ENCODE peak calls at places on chromosomes 5 and 9, in five cellular contexts. R is HCT116, M is H1, E is K562, W is GM12878. J is an unnamed sample.

GRCh38 chr9:107275530-107275929 is 7.5 kb upstream of the RAD23B start:
- DNase-seq in R (no peak), M (no peak), E (no peak), W (no peak), J (no peak)

GRCh38 chr5:62578540-62578939 is at the start of gene LRRC70:
- DNase-seq in R (no peak), M (no peak), E (peak), W (peak), J (peak)

GRCh38 chr9:80635065-80635464 is 1054.3 kb downstream of the TLE1 start:
- DNase-seq in R (no peak), M (no peak), E (no peak), W (no peak), J (no peak)

GRCh38 chr9:78971505-78971904 is 600.3 kb upstream of the TLE4 start:
- DNase-seq in R (no peak), M (no peak), E (no peak), W (no peak), J (no peak)

GRCh38 chr5:53161876-53162275 is 52.3 kb upstream of the MOCS2 start:
- DNase-seq in R (no peak), M (no peak), E (no peak), W (no peak), J (no peak)

GRCh38 chr9:110782701-110783100 is 114.1 kb downstream of the MUSK start:
- DNase-seq in R (no peak), M (no peak), E (no peak), W (no peak), J (no peak)

GRCh38 chr9:93143830-93144530 is 9.9 kb upstream of the NINJ1 start:
- DNase-seq in R (no peak), M (no peak), E (no peak), W (no peak), J (no peak)

GRCh38 chr5:41346609-41347008 is 133.3 kb upstream of the C6 start:
- DNase-seq in R (peak), M (no peak), E (no peak), W (no peak), J (no peak)

GRCh38 chr9:136629879-136630661 is 32.6 kb upstream of the EGFL7 start:
- DNase-seq in R (no peak), M (peak), E (peak), W (no peak), J (peak)

GRCh38 chr5:138954257-138955012 is 79.3 kb upstream of the LRRTM2 start:
- DNase-seq in R (no peak), M (no peak), E (no peak), W (no peak), J (no peak)

GRCh38 chr5:164663223-164663989 is 1158.0 kb downstream of the MAT2B start:
- DNase-seq in R (no peak), M (no peak), E (no peak), W (no peak), J (no peak)

GRCh38 chr9:37929441-37929895 is 25.5 kb upstream of the SLC25A51 start:
- DNase-seq in R (peak), M (no peak), E (no peak), W (no peak), J (no peak)

GRCh38 chr5:163385276-163385675 is 52.1 kb upstream of the CCNG1 start:
- DNase-seq in R (no peak), M (no peak), E (no peak), W (no peak), J (no peak)

GRCh38 chr5:18270635-18271338 is 636.5 kb downstream of the TAF11L14 start:
- DNase-seq in R (no peak), M (no peak), E (no peak), W (no peak), J (no peak)

GRCh38 chr5:6667648-6668047 is 34.4 kb downstream of the SRD5A1 start:
- DNase-seq in R (no peak), M (no peak), E (no peak), W (no peak), J (no peak)

GRCh38 chr5:40124367-40124766 is 555.3 kb upstream of the PTGER4 start:
- DNase-seq in R (peak), M (no peak), E (peak), W (no peak), J (no peak)

GRCh38 chr5:13385066-13385465 is 559.4 kb downstream of the DNAH5 start:
- DNase-seq in R (no peak), M (no peak), E (no peak), W (no peak), J (no peak)

GRCh38 chr9:79489241-79490000 is 82.3 kb upstream of the TLE4 start:
- DNase-seq in R (no peak), M (no peak), E (no peak), W (no peak), J (peak)

GRCh38 chr9:36793277-36793676 is 220.6 kb downstream of the MELK start:
- DNase-seq in R (peak), M (no peak), E (peak), W (no peak), J (no peak)

GRCh38 chr5:41334758-41335157 is 121.4 kb upstream of the C6 start:
- DNase-seq in R (no peak), M (peak), E (no peak), W (no peak), J (no peak)

GRCh38 chr5:178122346-178122745 is 8.5 kb upstream of the RMND5B start:
- DNase-seq in R (no peak), M (no peak), E (no peak), W (no peak), J (no peak)
- TF ChIP-seq SRF in R (no peak), M (no peak), E (no peak), W (no peak), J (no peak)

DNA sequence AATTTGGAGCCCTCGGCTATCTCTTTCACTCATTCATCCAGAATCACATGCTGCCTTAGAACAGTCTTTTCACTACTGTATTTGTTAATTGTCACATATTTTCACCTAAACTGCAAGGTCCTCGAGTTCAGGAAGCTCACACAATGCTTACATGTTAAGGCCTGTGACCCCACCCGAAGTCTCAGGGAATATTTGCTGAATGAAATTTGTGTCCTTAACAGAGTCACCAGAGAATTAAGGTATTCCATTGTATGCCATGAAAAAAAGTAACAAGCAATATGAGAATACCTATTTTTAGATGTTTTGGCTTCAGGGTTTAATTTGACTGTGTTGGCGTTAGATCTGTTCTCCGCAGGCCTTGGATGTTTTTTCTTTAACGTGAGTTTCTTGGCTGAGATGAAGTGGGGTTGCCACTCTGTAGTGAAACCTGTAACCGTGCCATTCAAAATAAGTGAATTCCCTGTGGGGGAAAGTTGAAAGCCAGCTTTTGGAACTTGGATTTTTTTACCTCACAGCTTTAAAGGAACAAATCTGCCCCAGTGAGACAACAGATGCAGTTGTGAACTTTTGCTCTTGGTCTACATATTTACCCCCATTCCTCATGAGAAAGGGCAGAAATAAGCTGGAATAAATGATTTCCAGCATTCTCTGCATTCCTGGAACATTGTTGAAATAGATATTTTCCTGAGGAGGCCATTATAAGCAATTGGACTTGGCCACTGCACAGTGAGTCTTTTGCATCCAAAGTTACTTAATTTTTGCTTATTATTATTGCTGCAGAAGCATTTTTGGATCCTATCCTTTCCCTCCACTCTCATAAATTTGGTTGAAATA is 35.9 kb upstream of the FBP1 start:
- DNase-seq in R (no peak), M (no peak), E (no peak), W (no peak), J (no peak)
- H2AFZ ChIP-seq in R (no peak), M (no peak), E (no peak), W (no peak), J (no peak)

DNA sequence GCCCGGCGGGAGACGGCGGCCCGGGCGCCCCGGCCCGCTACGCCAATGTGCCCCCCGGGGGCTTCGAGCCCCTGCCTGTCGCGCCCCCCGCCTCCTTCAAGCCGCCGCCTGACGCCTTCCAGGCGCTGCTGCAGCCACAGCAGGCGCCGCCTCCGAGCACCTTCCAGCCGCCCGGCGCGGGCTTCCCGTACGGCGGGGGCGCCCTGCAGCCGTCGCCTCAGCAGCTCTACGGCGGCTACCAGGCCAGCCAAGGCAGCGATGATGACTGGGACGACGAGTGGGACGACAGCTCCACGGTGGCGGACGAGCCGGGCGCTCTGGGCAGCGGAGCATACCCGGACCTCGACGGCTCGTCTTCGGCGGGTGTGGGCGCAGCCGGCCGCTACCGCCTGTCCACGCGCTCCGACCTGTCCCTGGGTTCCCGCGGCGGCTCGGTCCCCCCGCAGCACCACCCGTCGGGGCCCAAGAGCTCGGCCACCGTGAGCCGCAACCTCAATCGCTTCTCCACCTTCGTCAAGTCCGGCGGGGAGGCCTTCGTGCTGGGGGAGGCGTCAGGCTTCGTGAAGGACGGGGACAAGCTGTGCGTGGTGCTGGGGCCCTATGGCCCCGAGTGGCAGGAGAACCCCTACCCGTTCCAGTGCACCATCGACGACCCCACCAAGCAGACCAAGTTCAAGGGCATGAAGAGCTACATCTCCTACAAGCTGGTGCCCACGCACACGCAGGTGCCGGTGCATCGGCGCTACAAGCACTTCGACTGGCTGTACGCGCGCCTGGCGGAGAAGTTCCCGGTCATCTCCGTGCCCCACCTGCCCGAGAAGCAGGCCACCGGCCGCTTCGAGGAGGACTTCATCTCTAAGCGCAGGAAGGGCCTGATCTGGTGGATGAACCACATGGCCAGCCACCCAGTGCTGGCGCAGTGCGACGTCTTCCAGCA is 855 bp downstream of the SNX18 start:
- DNase-seq in R (no peak), M (no peak), E (peak), W (no peak), J (no peak)
- TF ChIP-seq SRF in R (no peak), M (no peak), E (no peak), W (no peak), J (no peak)

DNA sequence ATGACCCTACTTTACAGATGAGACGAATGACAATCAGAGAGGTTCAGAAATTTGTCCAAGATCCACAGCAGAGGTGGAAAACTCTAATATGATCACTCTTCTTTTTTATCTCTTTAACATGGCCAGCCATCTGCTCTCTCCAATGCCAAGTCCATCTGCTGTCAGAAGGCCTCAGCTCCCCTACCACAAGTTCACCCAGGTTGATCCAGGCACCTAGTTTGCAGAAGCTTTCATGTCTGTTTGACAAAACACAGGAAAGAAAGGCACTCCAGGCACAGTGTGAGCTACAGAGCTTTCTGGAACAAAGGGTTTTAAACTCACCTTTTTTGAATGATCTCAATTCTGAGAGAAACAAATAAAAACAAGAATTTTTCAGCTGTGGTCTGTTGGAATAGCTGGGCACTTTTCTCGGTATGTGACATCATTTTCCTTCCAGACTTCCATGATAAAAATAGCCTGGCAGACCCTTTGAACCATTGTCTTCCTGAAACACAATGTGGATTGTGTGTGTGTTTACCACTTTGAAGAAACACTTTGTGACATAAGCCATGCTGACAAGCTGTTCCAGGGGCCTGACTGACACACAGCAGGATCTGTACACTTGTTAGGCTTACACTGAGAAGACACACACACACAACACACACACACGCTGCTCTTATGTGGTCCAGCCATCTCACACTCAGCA is 214.3 kb downstream of the AGTPBP1 start:
- DNase-seq in R (no peak), M (no peak), E (no peak), W (no peak), J (no peak)
- H2AFZ ChIP-seq in R (no peak), M (no peak), E (no peak), W (no peak), J (no peak)

GRCh38 chr9:83299556-83299955 is 236.6 kb upstream of the RASEF start:
- DNase-seq in R (no peak), M (no peak), E (no peak), W (no peak), J (no peak)
- TF ChIP-seq SRF in R (no peak), M (no peak), E (no peak), W (no peak), J (no peak)

GRCh38 chr9:125650271-125650737 is 56.7 kb downstream of the MAPKAP1 start:
- DNase-seq in R (no peak), M (no peak), E (no peak), W (peak), J (no peak)
- H2AFZ ChIP-seq in R (no peak), M (no peak), E (no peak), W (no peak), J (no peak)

GRCh38 chr5:135233477-135233876 is 165.6 kb downstream of the MACROH2A1 start:
- DNase-seq in R (no peak), M (no peak), E (no peak), W (no peak), J (no peak)
- TF ChIP-seq SRF in R (no peak), M (no peak), E (no peak), W (no peak), J (no peak)

GRCh38 chr5:125298711-125299379 is 552.4 kb upstream of the ZNF608 start:
- DNase-seq in R (no peak), M (no peak), E (no peak), W (no peak), J (no peak)
- H2AFZ ChIP-seq in R (no peak), M (no peak), E (no peak), W (no peak), J (no peak)

GRCh38 chr5:135120951-135121350 is 86.9 kb upstream of the PITX1 start:
- DNase-seq in R (no peak), M (no peak), E (peak), W (no peak), J (no peak)
- TF ChIP-seq SRF in R (no peak), M (no peak), E (no peak), W (no peak), J (no peak)

GRCh38 chr9:128339761-128340690 is at the start of gene SLC27A4:
- DNase-seq in R (peak), M (peak), E (peak), W (peak), J (peak)
- H2AFZ ChIP-seq in R (peak), M (peak), E (peak), W (peak), J (peak)

J was measured in HepG2.